ENCODE peak calls at places on chromosomes 3 and 15, in four cellular contexts. U, Y, W and R are unnamed samples.

GRCh38 chr3:150348500-150348899 is 59.6 kb upstream of the TSC22D2 start:
- DNase-seq in Y (no peak), W (no peak), U (peak; percentile 14), R (no peak)

GRCh38 chr3:121757087-121757811 is 7.7 kb upstream of the GOLGB1 start:
- DNase-seq in U (no peak), Y (peak; percentile 17), W (no peak), R (no peak)

GRCh38 chr3:36743821-36744220 is 20.5 kb downstream of the DCLK3 start:
- DNase-seq in U (no peak), W (no peak), Y (no peak), R (no peak)

GRCh38 chr3:14261229-14261628 is 82.6 kb downstream of the LSM3 start:
- DNase-seq in Y (peak; percentile 92), W (peak; percentile 16), U (peak; percentile 61), R (peak; percentile 90)

GRCh38 chr3:69838217-69838616 is 99.0 kb downstream of the MITF start:
- DNase-seq in W (no peak), Y (no peak), U (no peak), R (no peak)

GRCh38 chr3:29202368-29202767 is 78.5 kb upstream of the RBMS3 start:
- DNase-seq in W (no peak), Y (no peak), U (no peak), R (no peak)

GRCh38 chr15:43957724-43958123 is 130.9 kb downstream of the WDR76 start:
- DNase-seq in Y (no peak), U (no peak), W (no peak), R (no peak)

GRCh38 chr3:147422934-147423599 is 13.9 kb downstream of the ZIC1 start:
- DNase-seq in Y (no peak), U (no peak), W (no peak), R (no peak)

GRCh38 chr15:83018477-83018876 is 7.0 kb upstream of the C15orf40 start:
- DNase-seq in W (no peak), U (no peak), Y (no peak), R (no peak)

GRCh38 chr3:159586587-159587202 is 401.9 kb upstream of the IL12A start:
- DNase-seq in W (no peak), U (peak; percentile 9), Y (no peak), R (peak; percentile 63)

GRCh38 chr15:49301562-49301961 is 121.5 kb upstream of the FGF7 start:
- DNase-seq in W (no peak), U (no peak), Y (peak; percentile 21), R (no peak)

GRCh38 chr3:61559108-61559731 is 2.2 kb upstream of the PTPRG start:
- DNase-seq in Y (no peak), U (no peak), W (no peak), R (no peak)

GRCh38 chr15:71337197-71337845 is 222.1 kb downstream of the THSD4 start:
- DNase-seq in Y (no peak), W (no peak), U (no peak), R (no peak)

GRCh38 chr3:196604548-196604947 is 34.9 kb upstream of the NRROS start:
- DNase-seq in U (no peak), Y (no peak), W (no peak), R (no peak)

GRCh38 chr3:17339233-17339632 is 403.2 kb downstream of the TBC1D5 start:
- DNase-seq in U (no peak), Y (no peak), W (no peak), R (no peak)

GRCh38 chr3:15989419-15989818 is 185.1 kb upstream of the GALNT15 start:
- DNase-seq in Y (no peak), W (no peak), U (no peak), R (no peak)

GRCh38 chr3:120506828-120507774 is 56.3 kb upstream of the FSTL1 start:
- DNase-seq in W (no peak), Y (peak; percentile 18), U (peak; percentile 32), R (peak; percentile 40)

GRCh38 chr3:169522595-169523529 is 140.7 kb downstream of the MECOM start:
- DNase-seq in W (no peak), U (no peak), Y (no peak), R (no peak)

GRCh38 chr3:34012102-34012461 is 213.7 kb downstream of the PDCD6IP start:
- DNase-seq in U (peak; percentile 99), Y (peak; percentile 38), W (no peak), R (no peak)

GRCh38 chr3:48411606-48412374 is 18.1 kb downstream of the PLXNB1 start:
- DNase-seq in W (no peak), U (no peak), Y (no peak), R (no peak)

GRCh38 chr3:66320390-66320789 is 99.6 kb downstream of the SLC25A26 start:
- DNase-seq in W (no peak), U (no peak), Y (no peak), R (no peak)

GRCh38 chr3:109125902-109126301 is 8.0 kb upstream of the MORC1 start:
- DNase-seq in U (no peak), Y (no peak), W (no peak), R (no peak)

GRCh38 chr15:89030311-89030710 is 57.9 kb upstream of the ABHD2 start:
- DNase-seq in W (no peak), U (no peak), Y (no peak), R (no peak)

GRCh38 chr3:159764211-159765024 is 224.2 kb upstream of the IL12A start:
- DNase-seq in W (no peak), Y (no peak), U (no peak), R (peak; percentile 64)

GRCh38 chr3:66495633-66496032 is 5.2 kb downstream of the LRIG1 start:
- DNase-seq in U (no peak), W (no peak), Y (no peak), R (no peak)

GRCh38 chr15:45635191-45635638 is 386 bp downstream of the SQOR start:
- DNase-seq in U (peak; percentile 41), Y (no peak), W (no peak), R (peak; percentile 11)

GRCh38 chr3:58217209-58217811 is 6.5 kb upstream of the DNASE1L3 start:
- DNase-seq in Y (peak; percentile 35), U (peak; percentile 84), W (no peak), R (peak; percentile 76)

GRCh38 chr15:38377547-38378161 is 76.3 kb upstream of the FAM98B start:
- DNase-seq in Y (no peak), W (no peak), U (no peak), R (no peak)

GRCh38 chr3:71924721-71925120 is 139.8 kb upstream of the PROK2 start:
- DNase-seq in Y (no peak), U (no peak), W (no peak), R (no peak)

GRCh38 chr15:69435980-69436379 is 16.6 kb upstream of the RPLP1 start:
- DNase-seq in W (no peak), Y (no peak), U (no peak), R (no peak)

DNA sequence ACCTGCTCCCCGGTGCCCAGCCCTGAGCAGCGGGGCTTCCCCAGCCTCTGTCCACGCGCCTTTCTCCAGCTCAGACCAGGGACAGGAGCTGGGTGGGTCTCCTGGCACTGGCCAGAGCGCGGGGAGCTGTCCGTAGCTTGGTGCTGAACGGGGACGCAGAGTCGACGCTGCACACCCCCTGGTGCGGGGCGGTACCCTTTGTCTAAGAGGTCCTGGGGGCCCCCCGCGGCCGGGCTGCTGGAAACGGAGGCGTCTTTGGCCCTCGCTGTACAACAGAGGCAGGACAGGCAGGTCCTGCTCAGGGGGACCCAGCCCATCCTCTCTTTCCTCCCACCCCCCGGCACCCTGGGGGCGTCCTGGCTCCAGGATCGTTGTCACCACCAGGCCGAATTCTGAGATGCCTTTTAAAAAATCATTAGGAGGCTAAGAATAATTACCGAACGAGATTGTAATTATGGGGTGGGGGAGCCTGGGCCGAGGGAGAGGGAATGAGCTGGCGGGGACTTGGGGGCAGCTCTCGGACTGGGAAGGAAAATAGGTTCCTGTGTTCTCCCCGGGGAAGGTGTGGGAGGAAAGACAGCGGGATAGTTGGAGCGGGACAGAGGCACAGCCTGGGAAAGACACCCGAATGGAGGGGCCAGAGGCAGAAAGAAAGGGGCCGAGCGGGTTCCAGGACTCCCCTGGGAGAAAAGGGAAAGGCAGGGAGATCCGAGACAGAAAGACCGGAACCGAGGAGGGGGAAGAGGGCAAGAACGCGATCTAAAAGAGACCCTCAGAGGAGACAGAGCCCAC is 4.1 kb upstream of the SKOR1 start:
- DNase-seq in W (no peak), U (peak; percentile 28), Y (peak; percentile 71), R (no peak)
- TF ChIP-seq TARDBP in W (no peak), U (no peak), Y (no peak), R (no peak)

GRCh38 chr15:84702961-84703482 is 12.9 kb downstream of the SEC11A start:
- DNase-seq in W (no peak), U (no peak), Y (no peak), R (no peak)
- TF ChIP-seq TARDBP in W (no peak), U (no peak), Y (no peak), R (no peak)

GRCh38 chr3:188037116-188037718 is 116.7 kb upstream of the LPP start:
- DNase-seq in U (peak; percentile 83), W (no peak), Y (no peak), R (no peak)
- TF ChIP-seq TARDBP in U (no peak), W (no peak), Y (no peak), R (no peak)

GRCh38 chr3:110593749-110594148 is 477.9 kb upstream of the NECTIN3 start:
- DNase-seq in Y (no peak), U (no peak), W (no peak), R (no peak)

GRCh38 chr3:110598847-110599490 is 472.6 kb upstream of the NECTIN3 start:
- DNase-seq in W (no peak), Y (no peak), U (no peak), R (no peak)
- TF ChIP-seq TARDBP in W (no peak), Y (no peak), U (no peak), R (no peak)

GRCh38 chr3:117045143-117045542 is 335.6 kb downstream of the TUSC7 start:
- DNase-seq in U (no peak), W (no peak), Y (no peak), R (no peak)
- TF ChIP-seq TARDBP in U (no peak), W (no peak), Y (no peak), R (no peak)

GRCh38 chr3:113151475-113152031 is 59.8 kb upstream of the BOC start:
- DNase-seq in U (no peak), Y (no peak), W (no peak), R (peak; percentile 72)
- TF ChIP-seq TARDBP in U (no peak), Y (no peak), W (no peak), R (no peak)

DNA sequence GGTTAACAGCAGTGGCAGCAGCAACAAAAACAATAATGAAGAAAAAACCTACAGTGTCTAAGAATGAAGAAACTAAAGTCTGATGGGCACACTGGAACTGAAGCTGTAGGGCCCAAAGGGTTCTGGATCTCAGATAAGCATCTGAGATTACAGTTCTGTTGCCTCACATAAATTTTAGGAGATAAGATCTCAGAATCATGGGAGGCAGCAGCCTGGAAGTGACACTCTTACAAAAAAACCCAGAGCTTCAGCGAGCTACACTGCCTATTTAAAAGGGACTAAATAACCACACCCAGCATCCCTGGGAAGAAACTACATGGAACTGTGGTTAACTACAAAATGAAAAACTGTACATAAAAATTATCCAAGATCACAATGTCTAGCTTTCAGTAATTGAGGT is 61.2 kb downstream of the PLD1 start:
- DNase-seq in U (no peak), W (no peak), Y (no peak), R (no peak)
- TF ChIP-seq TARDBP in U (no peak), W (no peak), Y (no peak), R (no peak)

GRCh38 chr3:111712294-111713180 is 117.4 kb upstream of the ZBED2 start:
- DNase-seq in U (no peak), W (no peak), Y (no peak), R (no peak)
- TF ChIP-seq TARDBP in U (no peak), W (no peak), Y (no peak), R (no peak)